ENCODE peak calls at places on chromosome X, in ten cellular contexts. One of them, this sample, is unnamed.
A peak's percentile ranks its signal among the peaks of the same experiment; 100 is the strongest.

GRCh38 chrX:56728752-56729151 is 291 bp upstream of the NBDY start:
- DNase-seq in uterus: peak; percentile 29
- DNase-seq in ovary: no peak
- DNase-seq in Peyer's patch: peak; percentile 57
- DNase-seq in heart left ventricle: no peak
- DNase-seq in IMR-90: peak; percentile 5
- DNase-seq in thyroid gland: peak; percentile 31
- DNase-seq in transverse colon: peak; percentile 20
- DNase-seq in HepG2: no peak
- DNase-seq in HCT116: no peak
- DNase-seq in this sample: peak; percentile 34

GRCh38 chrX:9091253-9091652 is 57.3 kb upstream of the FAM9B start:
- DNase-seq in HepG2: no peak
- DNase-seq in Peyer's patch: no peak
- DNase-seq in transverse colon: no peak
- DNase-seq in heart left ventricle: no peak
- DNase-seq in ovary: no peak
- DNase-seq in HCT116: no peak
- DNase-seq in thyroid gland: no peak
- DNase-seq in uterus: no peak
- DNase-seq in IMR-90: no peak
- DNase-seq in this sample: no peak

GRCh38 chrX:102835504-102836146 is 101.4 kb upstream of the RAB40AL start:
- DNase-seq in uterus: no peak
- DNase-seq in HepG2: peak; percentile 1
- DNase-seq in heart left ventricle: no peak
- DNase-seq in Peyer's patch: no peak
- DNase-seq in IMR-90: peak; percentile 33
- DNase-seq in thyroid gland: peak; percentile 30
- DNase-seq in HCT116: no peak
- DNase-seq in transverse colon: no peak
- DNase-seq in ovary: peak; percentile 22
- DNase-seq in this sample: peak; percentile 62

GRCh38 chrX:5876984-5877655 is 351.5 kb downstream of the NLGN4X start:
- DNase-seq in heart left ventricle: no peak
- DNase-seq in HepG2: peak; percentile 0
- DNase-seq in uterus: no peak
- DNase-seq in ovary: no peak
- DNase-seq in IMR-90: no peak
- DNase-seq in Peyer's patch: no peak
- DNase-seq in thyroid gland: peak; percentile 5
- DNase-seq in HCT116: no peak
- DNase-seq in transverse colon: peak; percentile 9
- DNase-seq in this sample: no peak

GRCh38 chrX:139559383-139560042 is 29.0 kb downstream of the F9 start:
- DNase-seq in uterus: peak; percentile 17
- DNase-seq in thyroid gland: peak; percentile 26
- DNase-seq in Peyer's patch: no peak
- DNase-seq in IMR-90: peak; percentile 43
- DNase-seq in HCT116: peak; percentile 24
- DNase-seq in transverse colon: peak; percentile 10
- DNase-seq in heart left ventricle: no peak
- DNase-seq in HepG2: peak; percentile 36
- DNase-seq in ovary: no peak
- DNase-seq in this sample: peak; percentile 20

GRCh38 chrX:147228153-147228552 is 413.6 kb upstream of the CXorf51A start:
- DNase-seq in thyroid gland: no peak
- DNase-seq in Peyer's patch: no peak
- DNase-seq in HCT116: no peak
- DNase-seq in IMR-90: no peak
- DNase-seq in HepG2: no peak
- DNase-seq in ovary: no peak
- DNase-seq in uterus: no peak
- DNase-seq in transverse colon: no peak
- DNase-seq in heart left ventricle: no peak
- DNase-seq in this sample: no peak

GRCh38 chrX:145825896-145826295 is 8.3 kb downstream of the SLITRK2 start:
- DNase-seq in heart left ventricle: no peak
- DNase-seq in HCT116: no peak
- DNase-seq in Peyer's patch: no peak
- DNase-seq in HepG2: no peak
- DNase-seq in IMR-90: no peak
- DNase-seq in transverse colon: no peak
- DNase-seq in uterus: no peak
- DNase-seq in ovary: no peak
- DNase-seq in thyroid gland: peak; percentile 4
- DNase-seq in this sample: no peak

GRCh38 chrX:16765618-16766017 is 20.6 kb upstream of the TXLNG start:
- DNase-seq in thyroid gland: no peak
- DNase-seq in transverse colon: no peak
- DNase-seq in HCT116: no peak
- DNase-seq in uterus: no peak
- DNase-seq in ovary: no peak
- DNase-seq in heart left ventricle: no peak
- DNase-seq in HepG2: no peak
- DNase-seq in IMR-90: no peak
- DNase-seq in Peyer's patch: no peak
- DNase-seq in this sample: no peak

DNA sequence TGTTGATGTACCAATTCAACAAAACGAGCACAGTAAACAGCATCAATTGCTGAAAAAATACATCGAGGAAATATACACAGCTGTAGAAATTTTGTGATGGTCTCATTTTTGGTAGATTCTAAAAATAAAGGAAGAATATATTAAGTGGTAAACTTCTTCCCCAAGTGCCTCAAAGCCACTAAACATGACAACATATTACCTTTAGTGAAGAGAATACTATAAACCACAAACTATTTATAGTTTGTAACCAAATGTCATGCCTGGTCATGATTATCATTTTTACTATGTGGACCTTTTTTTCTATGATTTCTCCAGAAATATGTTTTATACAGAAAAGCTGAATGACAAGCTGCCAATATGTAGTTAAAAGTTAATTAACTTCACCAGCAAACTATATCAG is 106.9 kb downstream of the THOC2 start:
- DNase-seq in transverse colon: no peak
- DNase-seq in IMR-90: no peak
- DNase-seq in ovary: no peak
- DNase-seq in thyroid gland: no peak
- DNase-seq in HepG2: no peak
- DNase-seq in heart left ventricle: no peak
- DNase-seq in uterus: no peak
- DNase-seq in Peyer's patch: no peak
- DNase-seq in HCT116: no peak
- DNase-seq in this sample: no peak
- TF ChIP-seq POLR2A in transverse colon: no peak
- TF ChIP-seq POLR2A in IMR-90: no peak
- TF ChIP-seq POLR2A in ovary: no peak
- TF ChIP-seq POLR2A in thyroid gland: no peak
- TF ChIP-seq POLR2A in HepG2: no peak
- TF ChIP-seq POLR2A in heart left ventricle: no peak
- TF ChIP-seq POLR2A in uterus: no peak
- TF ChIP-seq POLR2A in Peyer's patch: no peak
- TF ChIP-seq POLR2A in HCT116: no peak
- TF ChIP-seq POLR2A in this sample: no peak

GRCh38 chrX:63349307-63349706 is 1.8 kb downstream of the SPIN4 start:
- DNase-seq in thyroid gland: no peak
- DNase-seq in transverse colon: no peak
- DNase-seq in heart left ventricle: no peak
- DNase-seq in ovary: no peak
- DNase-seq in HepG2: no peak
- DNase-seq in Peyer's patch: no peak
- DNase-seq in IMR-90: no peak
- DNase-seq in HCT116: no peak
- DNase-seq in uterus: no peak
- DNase-seq in this sample: peak; percentile 69

GRCh38 chrX:63350551-63350950 is 581 bp downstream of the SPIN4 start:
- DNase-seq in ovary: peak; percentile 31
- DNase-seq in HCT116: no peak
- DNase-seq in Peyer's patch: peak; percentile 38
- DNase-seq in IMR-90: no peak
- DNase-seq in uterus: peak; percentile 19
- DNase-seq in transverse colon: peak; percentile 36
- DNase-seq in thyroid gland: peak; percentile 33
- DNase-seq in heart left ventricle: no peak
- DNase-seq in HepG2: peak; percentile 6
- DNase-seq in this sample: peak; percentile 57

GRCh38 chrX:63354484-63354883 is 3.4 kb upstream of the SPIN4 start:
- DNase-seq in heart left ventricle: no peak
- DNase-seq in Peyer's patch: no peak
- DNase-seq in HCT116: no peak
- DNase-seq in IMR-90: no peak
- DNase-seq in thyroid gland: no peak
- DNase-seq in ovary: no peak
- DNase-seq in uterus: no peak
- DNase-seq in HepG2: no peak
- DNase-seq in transverse colon: no peak
- DNase-seq in this sample: no peak

GRCh38 chrX:63350979-63351616 is at the start of gene SPIN4:
- DNase-seq in HCT116: peak; percentile 54
- DNase-seq in IMR-90: peak; percentile 80
- DNase-seq in Peyer's patch: peak; percentile 80
- DNase-seq in transverse colon: peak; percentile 91
- DNase-seq in heart left ventricle: peak; percentile 89
- DNase-seq in ovary: peak; percentile 85
- DNase-seq in thyroid gland: peak; percentile 85
- DNase-seq in HepG2: peak; percentile 73
- DNase-seq in uterus: peak; percentile 81
- DNase-seq in this sample: peak; percentile 91
- TF ChIP-seq POLR2A in HCT116: peak; percentile 45
- TF ChIP-seq POLR2A in IMR-90: peak; percentile 26
- TF ChIP-seq POLR2A in Peyer's patch: no peak
- TF ChIP-seq POLR2A in transverse colon: peak; percentile 83
- TF ChIP-seq POLR2A in heart left ventricle: no peak
- TF ChIP-seq POLR2A in ovary: no peak
- TF ChIP-seq POLR2A in thyroid gland: peak; percentile 77
- TF ChIP-seq POLR2A in HepG2: peak; percentile 76
- TF ChIP-seq POLR2A in uterus: peak; percentile 66
- TF ChIP-seq POLR2A in this sample: peak; percentile 69

DNA sequence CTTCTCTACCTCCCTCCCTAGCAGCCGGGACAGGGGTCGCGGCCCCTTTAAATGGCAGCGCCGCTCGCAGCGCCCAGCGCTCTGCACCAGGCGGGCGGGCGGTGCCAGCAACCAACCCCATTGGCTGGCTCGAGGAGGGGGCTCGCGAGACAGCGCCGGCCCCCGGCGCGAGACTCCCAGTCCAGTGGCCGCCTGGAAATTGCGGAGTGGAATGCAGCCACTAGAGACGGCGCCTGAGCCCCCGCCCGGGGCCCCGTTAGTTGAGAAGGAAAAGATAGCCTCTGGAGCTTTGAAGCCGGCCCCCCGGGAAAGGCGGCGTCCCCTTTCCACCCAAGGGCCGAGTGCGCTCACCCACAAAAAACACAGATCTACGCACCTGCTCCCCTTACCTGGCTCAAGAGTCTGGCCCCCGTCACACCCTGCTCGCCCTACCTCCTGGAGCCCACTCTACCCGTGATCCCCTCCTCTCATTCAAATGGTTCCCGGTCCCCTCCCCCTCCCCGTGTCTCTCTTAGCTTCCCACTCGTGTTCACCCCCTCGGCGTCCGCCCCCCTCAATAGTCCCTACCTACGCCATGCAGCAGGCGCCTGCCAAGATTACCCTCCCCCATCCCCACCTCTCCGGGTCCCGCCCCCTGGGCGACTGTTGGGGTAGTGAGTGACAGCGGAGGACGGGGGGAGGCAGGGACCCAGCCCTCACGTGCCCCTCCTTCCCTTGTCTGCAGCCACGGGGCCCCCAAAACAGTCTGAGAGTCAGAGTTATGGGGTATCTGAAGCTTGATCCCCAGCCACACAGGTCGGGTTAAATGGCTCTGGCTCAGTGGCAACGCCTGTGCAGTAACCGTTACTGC is at the start of gene ZMYM3:
- DNase-seq in ovary: peak; percentile 86
- DNase-seq in transverse colon: peak; percentile 88
- DNase-seq in thyroid gland: peak; percentile 88
- DNase-seq in IMR-90: peak; percentile 76
- DNase-seq in HepG2: peak; percentile 67
- DNase-seq in HCT116: peak; percentile 50
- DNase-seq in heart left ventricle: peak; percentile 90
- DNase-seq in Peyer's patch: peak; percentile 80
- DNase-seq in uterus: peak; percentile 83
- DNase-seq in this sample: peak; percentile 87
- TF ChIP-seq POLR2A in ovary: no peak
- TF ChIP-seq POLR2A in transverse colon: peak; percentile 41
- TF ChIP-seq POLR2A in thyroid gland: peak; percentile 63
- TF ChIP-seq POLR2A in IMR-90: no peak
- TF ChIP-seq POLR2A in HepG2: peak; percentile 48
- TF ChIP-seq POLR2A in HCT116: no peak
- TF ChIP-seq POLR2A in heart left ventricle: no peak
- TF ChIP-seq POLR2A in Peyer's patch: peak; percentile 28
- TF ChIP-seq POLR2A in uterus: peak; percentile 42
- TF ChIP-seq POLR2A in this sample: peak; percentile 31

DNA sequence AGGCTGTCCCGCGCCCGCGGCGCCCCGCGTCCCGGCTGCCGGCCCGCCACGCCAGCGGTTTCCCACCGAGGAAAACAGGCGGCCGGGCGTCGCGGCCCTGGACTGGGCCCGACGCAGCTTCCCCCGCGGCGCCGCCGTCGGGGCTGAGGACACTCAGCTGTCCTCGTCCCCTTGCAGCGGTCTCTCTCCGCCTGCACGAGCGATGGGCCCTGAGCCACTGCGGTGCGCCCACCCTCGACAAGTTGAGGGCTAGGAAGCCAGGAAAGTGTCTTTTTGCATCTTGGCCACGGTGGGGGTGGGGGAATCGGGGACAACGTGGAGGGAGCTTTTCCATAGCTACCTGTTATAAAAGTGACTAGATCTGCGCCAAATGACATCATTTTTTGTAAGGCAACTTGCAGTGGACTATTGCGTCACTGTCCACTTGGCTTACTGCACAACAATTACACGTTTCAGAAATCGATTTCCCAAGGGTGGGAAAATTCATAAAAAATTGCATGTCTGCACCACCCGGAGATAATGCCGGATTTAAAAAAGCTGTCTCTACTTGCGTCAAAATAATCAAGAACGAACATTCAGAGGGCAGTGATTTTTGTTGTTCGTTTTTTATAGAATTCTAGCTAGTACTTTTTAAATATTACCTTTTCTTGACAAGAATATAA is 1.1 kb downstream of the KLHL15 start:
- DNase-seq in thyroid gland: no peak
- DNase-seq in transverse colon: no peak
- DNase-seq in heart left ventricle: no peak
- DNase-seq in HCT116: peak; percentile 24
- DNase-seq in HepG2: no peak
- DNase-seq in Peyer's patch: no peak
- DNase-seq in uterus: peak; percentile 55
- DNase-seq in ovary: no peak
- DNase-seq in IMR-90: peak; percentile 81
- DNase-seq in this sample: peak; percentile 81
- TF ChIP-seq POLR2A in thyroid gland: peak; percentile 29
- TF ChIP-seq POLR2A in transverse colon: peak; percentile 11
- TF ChIP-seq POLR2A in heart left ventricle: no peak
- TF ChIP-seq POLR2A in HCT116: no peak
- TF ChIP-seq POLR2A in HepG2: no peak
- TF ChIP-seq POLR2A in Peyer's patch: peak; percentile 27
- TF ChIP-seq POLR2A in uterus: peak; percentile 57
- TF ChIP-seq POLR2A in ovary: peak; percentile 32
- TF ChIP-seq POLR2A in IMR-90: no peak
- TF ChIP-seq POLR2A in this sample: peak; percentile 43